ENCODE peak calls at places on chromosomes 2 and 18, in six cellular contexts. B, Y, X, R, D and A are unnamed samples.

GRCh38 chr2:165401285-165401852 is 68.1 kb upstream of the CSRNP3 start:
- DNase-seq in B (no peak), Y (peak), X (peak), R (no peak), D (peak), A (no peak)

GRCh38 chr2:85534099-85534498 is 4.9 kb upstream of the MAT2A start:
- DNase-seq in B (no peak), Y (no peak), X (no peak), R (no peak), D (peak), A (no peak)

GRCh38 chr18:71443726-71444480 is 1100.2 kb downstream of the CBLN2 start:
- DNase-seq in B (no peak), Y (no peak), X (no peak), R (no peak), D (no peak), A (no peak)

GRCh38 chr18:26547302-26548143 is 830 bp downstream of the KCTD1 start:
- DNase-seq in B (no peak), Y (peak), X (no peak), R (peak), D (peak), A (peak)

GRCh38 chr2:222797308-222797707 is 63.5 kb upstream of the ACSL3 start:
- DNase-seq in B (no peak), Y (no peak), X (peak), R (no peak), D (no peak), A (no peak)

GRCh38 chr18:80245781-80246655 is 1.3 kb downstream of the PARD6G start:
- DNase-seq in B (no peak), Y (no peak), X (no peak), R (no peak), D (no peak), A (no peak)

GRCh38 chr18:23245461-23245860 is 110.2 kb downstream of the CABLES1 start:
- DNase-seq in B (no peak), Y (no peak), X (no peak), R (no peak), D (no peak), A (no peak)

GRCh38 chr2:11329759-11330158 is 14.7 kb downstream of the ROCK2 start:
- DNase-seq in B (no peak), Y (no peak), X (no peak), R (no peak), D (no peak), A (no peak)

GRCh38 chr2:132621131-132621875 is 48.7 kb downstream of the LYPD1 start:
- DNase-seq in B (no peak), Y (no peak), X (no peak), R (no peak), D (no peak), A (no peak)

GRCh38 chr18:30889582-30890301 is 152.8 kb downstream of the DSC3 start:
- DNase-seq in B (no peak), Y (peak), X (no peak), R (no peak), D (peak), A (no peak)

GRCh38 chr18:28193177-28193778 is 16.3 kb upstream of the CDH2 start:
- DNase-seq in B (no peak), Y (no peak), X (no peak), R (no peak), D (no peak), A (no peak)

GRCh38 chr2:114550895-114551793 is 108.7 kb downstream of the DPP10 start:
- DNase-seq in B (no peak), Y (peak), X (no peak), R (no peak), D (peak), A (no peak)